ENCODE peak calls at places on chromosomes 7 and 10, in six cellular contexts. J is thoracic aorta; A is lung; P is CD4-positive, CD25-positive, alpha-beta regulatory T cell; G is fibroblast of the aortic adventitia; N is BJ. I is an unnamed sample.

GRCh38 chr7:137820156-137820555 is 26.6 kb downstream of the DGKI start:
- DNase-seq in J (no peak), A (no peak), P (no peak), G (no peak), N (no peak), I (no peak)

GRCh38 chr7:127393370-127394058 is 1.0 kb upstream of the ZNF800 start:
- DNase-seq in J (no peak), A (no peak), P (no peak), G (no peak), N (no peak), I (no peak)

GRCh38 chr10:79127151-79127961 is 58.6 kb downstream of the ZMIZ1 start:
- DNase-seq in J (no peak), A (peak), P (no peak), G (peak), N (no peak), I (peak)

GRCh38 chr10:1661861-1662260 is 75.5 kb downstream of the ADARB2 start:
- DNase-seq in J (no peak), A (no peak), P (no peak), G (no peak), N (no peak), I (no peak)

GRCh38 chr10:125028291-125028867 is 86.5 kb downstream of the ZRANB1 start:
- DNase-seq in J (no peak), A (no peak), P (no peak), G (peak), N (no peak), I (no peak)

GRCh38 chr7:144006029-144006428 is 5.9 kb downstream of the OR6B1 start:
- DNase-seq in J (no peak), A (no peak), P (no peak), G (no peak), N (no peak), I (no peak)

GRCh38 chr7:137235434-137235833 is 108.1 kb downstream of the PTN start:
- DNase-seq in J (no peak), A (no peak), P (no peak), G (no peak), N (no peak), I (no peak)

GRCh38 chr10:37703833-37704382 is 153.5 kb downstream of the ZNF248 start:
- DNase-seq in J (no peak), A (no peak), P (no peak), G (no peak), N (no peak), I (no peak)

GRCh38 chr7:21352540-21353387 is 75.1 kb upstream of the SP4 start:
- DNase-seq in J (no peak), A (no peak), P (peak), G (no peak), N (no peak), I (no peak)

GRCh38 chr10:110389250-110389649 is 84.5 kb upstream of the SMNDC1 start:
- DNase-seq in J (no peak), A (no peak), P (no peak), G (no peak), N (no peak), I (no peak)

GRCh38 chr7:2000153-2000687 is 232.5 kb downstream of the MAD1L1 start:
- DNase-seq in J (no peak), A (no peak), P (no peak), G (no peak), N (no peak), I (no peak)

GRCh38 chr7:98106647-98107312 is at the start of gene LMTK2:
- DNase-seq in J (peak), A (peak), P (peak), G (peak), N (peak), I (peak)

GRCh38 chr10:85593226-85593625 is 773.4 kb downstream of the GRID1 start:
- DNase-seq in J (no peak), A (no peak), P (no peak), G (no peak), N (no peak), I (no peak)

GRCh38 chr7:94856643-94857042 is 50.8 kb upstream of the PPP1R9A start:
- DNase-seq in J (no peak), A (no peak), P (no peak), G (no peak), N (no peak), I (no peak)

DNA sequence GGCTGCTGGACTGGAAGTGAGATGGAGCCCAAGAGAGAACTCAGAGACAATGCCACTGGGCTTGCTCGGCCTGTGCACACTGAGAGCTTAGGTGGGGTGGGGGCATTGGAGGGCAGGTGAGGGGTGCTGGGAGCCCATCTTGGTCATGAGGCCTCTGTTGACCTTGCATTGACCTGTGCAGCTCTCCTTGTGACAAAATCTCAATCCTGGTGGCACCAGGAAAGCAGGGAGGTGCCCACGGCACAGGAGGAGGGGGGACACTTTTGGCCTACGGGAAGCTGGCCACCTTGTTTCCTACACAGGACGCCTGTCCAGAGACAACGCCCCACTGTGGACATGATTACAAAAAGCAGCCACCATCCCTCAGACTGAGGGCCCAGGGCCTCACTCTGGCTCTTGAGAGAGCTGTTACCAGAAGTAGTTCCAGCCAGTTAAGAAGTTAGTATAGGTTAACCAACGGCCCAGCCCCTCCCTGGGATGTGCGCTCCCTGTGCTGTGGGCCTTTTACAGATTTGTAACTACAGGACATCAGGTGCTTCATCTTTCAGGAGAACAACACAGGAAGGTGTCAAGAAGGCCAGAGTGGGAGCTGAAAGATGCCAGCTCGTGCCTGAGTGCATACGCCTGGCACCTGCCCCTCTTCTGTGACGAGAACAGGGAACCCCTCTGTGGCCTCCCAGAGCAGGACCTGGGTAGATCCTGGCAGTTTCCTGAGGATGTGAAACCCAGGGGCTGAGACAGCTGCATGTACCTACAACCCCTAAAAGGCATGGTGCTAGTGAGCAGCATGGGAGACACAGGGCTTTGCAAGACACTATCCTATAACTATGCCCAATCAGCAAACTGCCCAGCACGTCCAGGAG is 10.3 kb downstream of the PKD1L1 start:
- DNase-seq in J (no peak), A (no peak), P (no peak), G (no peak), N (no peak), I (no peak)
- H3K4me3 ChIP-seq in J (no peak), A (no peak), P (no peak), G (no peak), N (no peak), I (no peak)

GRCh38 chr7:100538654-100539435 is at the start of gene AGFG2:
- DNase-seq in J (peak), A (peak), P (peak), G (peak), N (peak), I (peak)

GRCh38 chr7:100543586-100543985 is 4.6 kb downstream of the AGFG2 start:
- DNase-seq in J (no peak), A (no peak), P (no peak), G (no peak), N (no peak), I (no peak)

GRCh38 chr7:100539436-100540006 is 518 bp downstream of the AGFG2 start:
- DNase-seq in J (no peak), A (no peak), P (no peak), G (no peak), N (no peak), I (no peak)

GRCh38 chr7:100540073-100540723 is 1.2 kb downstream of the AGFG2 start:
- DNase-seq in J (no peak), A (no peak), P (no peak), G (no peak), N (no peak), I (no peak)

DNA sequence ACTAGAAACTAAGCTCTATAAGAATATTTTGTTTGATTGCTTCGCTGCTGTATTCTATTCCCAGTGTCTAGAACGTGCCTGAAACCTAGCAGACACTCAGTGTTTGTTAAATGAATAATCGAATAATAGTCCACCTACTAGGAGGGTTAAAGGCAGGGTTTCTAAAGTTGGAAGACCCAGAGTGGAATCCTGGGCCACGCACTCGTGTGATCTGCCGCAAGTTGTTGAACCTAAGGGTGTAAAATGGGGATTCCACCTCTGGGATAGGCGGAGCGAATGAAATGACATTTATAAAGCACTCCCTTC is 702 bp upstream of the AGFG2 start:
- DNase-seq in J (no peak), A (no peak), P (no peak), G (no peak), N (no peak), I (no peak)
- H3K4me3 ChIP-seq in J (peak), A (no peak), P (peak), G (peak), N (peak), I (peak)

DNA sequence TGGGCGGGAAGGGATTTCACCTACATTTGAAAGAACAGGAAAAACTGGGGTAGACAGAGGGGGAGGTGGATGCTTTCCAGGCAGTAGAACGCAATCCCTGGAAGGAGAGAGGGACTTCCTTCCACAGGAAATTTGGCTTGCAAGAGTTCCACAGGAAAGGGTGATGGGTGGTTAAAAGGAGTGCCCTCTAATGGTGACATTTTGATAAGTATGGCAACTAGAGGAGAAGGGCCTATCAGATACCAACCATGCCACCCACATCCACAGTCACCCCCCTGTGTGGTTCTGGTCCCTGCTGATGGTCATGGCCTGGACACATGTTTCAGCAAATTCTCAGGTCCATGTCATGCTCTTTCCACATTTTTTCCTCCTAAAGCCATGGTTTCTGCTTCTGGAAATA is 27.1 kb upstream of the COL13A1 start:
- DNase-seq in J (no peak), A (no peak), P (no peak), G (no peak), N (no peak), I (no peak)
- H3K4me3 ChIP-seq in J (no peak), A (no peak), P (no peak), G (no peak), N (no peak), I (no peak)

DNA sequence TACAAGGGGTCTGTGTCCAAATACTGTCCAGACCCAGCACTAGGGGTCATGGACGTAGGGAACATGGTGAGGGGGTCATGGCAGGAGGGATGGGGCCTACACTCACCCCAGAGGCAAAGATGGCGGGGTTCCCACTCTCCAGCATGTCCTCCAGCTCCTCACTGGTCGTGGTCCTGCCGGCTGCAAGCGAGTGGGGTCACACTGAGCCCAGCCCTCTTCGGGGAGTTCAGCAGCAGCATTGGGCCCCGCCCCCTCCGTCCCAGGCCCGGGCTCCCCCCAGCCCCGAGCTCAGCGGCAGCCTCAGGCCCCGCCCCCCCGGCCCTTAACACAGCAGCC is 15.9 kb downstream of the STX1A start:
- DNase-seq in J (no peak), A (no peak), P (no peak), G (no peak), N (no peak), I (no peak)
- H3K4me3 ChIP-seq in J (no peak), A (no peak), P (no peak), G (no peak), N (no peak), I (no peak)

DNA sequence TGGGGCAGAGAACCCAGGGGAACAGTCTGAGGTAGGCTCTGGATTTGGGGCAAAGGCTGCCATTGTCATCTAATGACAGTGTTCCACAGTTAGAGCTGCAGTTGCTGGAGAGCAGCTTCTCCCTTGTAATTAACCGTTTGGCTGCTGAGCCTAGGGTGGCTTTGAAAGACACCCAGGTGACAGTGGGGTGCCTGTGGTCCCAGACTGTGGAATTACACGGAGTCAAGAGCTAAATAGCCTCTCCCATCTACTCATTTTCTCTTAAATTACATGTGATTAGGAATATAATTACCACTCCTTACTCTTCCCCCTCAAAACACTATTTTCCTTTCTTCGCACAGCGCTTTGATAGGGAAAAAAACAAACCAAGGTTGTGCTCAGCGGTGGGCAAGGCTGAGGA is 44.0 kb downstream of the BAMBI start:
- DNase-seq in J (no peak), A (no peak), P (no peak), G (no peak), N (no peak), I (no peak)
- H3K4me3 ChIP-seq in J (peak), A (no peak), P (no peak), G (no peak), N (no peak), I (peak)

DNA sequence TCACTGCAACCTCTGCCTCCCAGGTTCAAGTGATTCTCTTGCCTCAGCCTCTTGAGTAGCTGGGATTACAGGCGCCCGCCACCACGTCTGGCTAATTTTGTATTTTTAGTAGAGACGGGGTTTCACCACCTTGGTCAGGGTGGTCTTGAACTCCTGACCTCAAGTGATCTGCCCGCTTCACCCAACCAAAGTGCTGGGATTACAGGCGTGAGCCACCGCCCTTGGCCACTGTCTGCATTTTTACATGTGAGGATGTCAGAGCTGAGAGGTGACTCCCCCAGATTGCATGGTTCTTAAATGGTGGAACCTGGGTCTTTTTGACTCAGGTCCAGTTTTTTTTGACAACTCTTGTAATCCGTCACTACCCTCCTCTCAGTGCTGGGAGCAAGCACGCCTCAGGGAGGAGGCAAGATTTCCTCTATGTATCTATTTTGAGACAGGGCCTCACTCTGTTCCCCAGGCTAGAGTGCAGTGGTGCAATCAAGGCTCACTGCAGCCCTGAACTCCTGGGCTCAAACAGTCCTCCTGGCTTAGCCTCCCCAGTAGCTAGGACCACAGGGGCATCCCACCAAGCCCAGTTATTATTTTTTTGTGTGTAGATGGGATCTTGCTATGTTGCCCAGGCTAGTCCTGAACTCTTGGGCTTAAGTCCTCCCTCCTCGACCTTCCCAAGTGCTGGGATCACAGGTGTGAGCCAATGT is 1.2 kb upstream of the SRRT start:
- DNase-seq in J (no peak), A (no peak), P (no peak), G (no peak), N (no peak), I (no peak)
- H3K4me3 ChIP-seq in J (peak), A (peak), P (no peak), G (peak), N (no peak), I (peak)

GRCh38 chr10:126065751-126066150 is 169.4 kb downstream of the FANK1 start:
- DNase-seq in J (no peak), A (no peak), P (no peak), G (peak), N (no peak), I (no peak)
- H3K4me3 ChIP-seq in J (no peak), A (no peak), P (no peak), G (no peak), N (no peak), I (no peak)

GRCh38 chr7:7157887-7158271 is 24.5 kb upstream of the C1GALT1 start:
- DNase-seq in J (no peak), A (no peak), P (no peak), G (peak), N (peak), I (no peak)
- H3K4me3 ChIP-seq in J (no peak), A (no peak), P (peak), G (peak), N (peak), I (no peak)

GRCh38 chr10:34918060-34918840 is 103.2 kb upstream of the PARD3 start:
- DNase-seq in J (no peak), A (no peak), P (no peak), G (no peak), N (no peak), I (no peak)
- H3K4me3 ChIP-seq in J (no peak), A (no peak), P (no peak), G (no peak), N (no peak), I (no peak)

I was measured in ascending aorta.